ENCODE peak calls at places on chromosomes 16 and 17, in five cellular contexts. N is heart left ventricle, V is GM23338, Y is uterus, E is foreskin keratinocyte. J is an unnamed sample. For H3K4me1, the result is how much of the 10 kb centered on the place peaks cover.

GRCh38 chr17:40364121-40364861 is at the start of gene GJD3:
- DNase-seq in N (peak), V (peak), Y (no peak), E (no peak), J (no peak)

GRCh38 chr17:74569392-74570003 is 2.2 kb upstream of the CD300H start:
- DNase-seq in N (peak), V (peak), Y (no peak), E (peak), J (no peak)

GRCh38 chr16:9134306-9134705 is 42.9 kb downstream of the HAPSTR1 start:
- DNase-seq in N (no peak), V (no peak), Y (no peak), E (no peak), J (peak)

GRCh38 chr17:70604854-70605253 is 435.5 kb downstream of the KCNJ2 start:
- DNase-seq in N (no peak), V (peak), Y (no peak), E (no peak), J (no peak)

GRCh38 chr16:82034981-82035612 is at the start of gene HSD17B2:
- DNase-seq in N (no peak), V (no peak), Y (no peak), E (peak), J (no peak)

GRCh38 chr17:21686165-21687015 is 5.9 kb upstream of the KCNJ18 start:
- DNase-seq in N (no peak), V (no peak), Y (no peak), E (no peak), J (no peak)

GRCh38 chr17:45316271-45317112 is at the start of gene MAP3K14:
- DNase-seq in N (peak), V (peak), Y (peak), E (no peak), J (peak)

GRCh38 chr16:87201052-87201451 is 116.1 kb downstream of the C16orf95 start:
- DNase-seq in N (peak), V (no peak), Y (no peak), E (peak), J (no peak)

GRCh38 chr16:14111713-14112538 is 40.8 kb downstream of the MRTFB start:
- DNase-seq in N (peak), V (no peak), Y (peak), E (peak), J (peak)

GRCh38 chr16:55506708-55507107 is 2.2 kb upstream of the LPCAT2 start:
- DNase-seq in N (no peak), V (no peak), Y (no peak), E (no peak), J (no peak)

GRCh38 chr16:9047689-9048301 is 43.6 kb upstream of the HAPSTR1 start:
- DNase-seq in N (peak), V (peak), Y (peak), E (peak), J (peak)

GRCh38 chr17:34107019-34107418 is 148.1 kb upstream of the CCL2 start:
- DNase-seq in N (no peak), V (no peak), Y (no peak), E (no peak), J (no peak)

GRCh38 chr17:34570491-34570890 is 8.9 kb upstream of the TMEM132E start:
- DNase-seq in N (no peak), V (peak), Y (no peak), E (no peak), J (no peak)

GRCh38 chr17:77679589-77679988 is 278.9 kb upstream of the TNRC6C start:
- DNase-seq in N (no peak), V (no peak), Y (no peak), E (no peak), J (peak)

GRCh38 chr16:53849585-53849984 is 145.6 kb downstream of the FTO start:
- DNase-seq in N (no peak), V (no peak), Y (no peak), E (no peak), J (no peak)

GRCh38 chr16:76226011-76226410 is 51.2 kb upstream of the CNTNAP4 start:
- DNase-seq in N (no peak), V (no peak), Y (no peak), E (no peak), J (no peak)

GRCh38 chr17:79023180-79023705 is 726 bp upstream of the C1QTNF1 start:
- DNase-seq in N (no peak), V (peak), Y (no peak), E (no peak), J (no peak)

GRCh38 chr17:34081269-34081668 is 173.8 kb upstream of the CCL2 start:
- DNase-seq in N (no peak), V (peak), Y (no peak), E (no peak), J (no peak)

GRCh38 chr16:67936124-67936875 is at the start of gene PSMB10:
- DNase-seq in N (peak), V (peak), Y (peak), E (peak), J (peak)

GRCh38 chr17:12591336-12591735 is 74.4 kb upstream of the MYOCD start:
- DNase-seq in N (no peak), V (peak), Y (no peak), E (peak), J (no peak)

GRCh38 chr16:57093845-57094564 is 1.6 kb downstream of the CPNE2 start:
- DNase-seq in N (peak), V (no peak), Y (peak), E (no peak), J (no peak)

GRCh38 chr17:30716461-30717289 is 107.8 kb downstream of the CRLF3 start:
- DNase-seq in N (no peak), V (peak), Y (no peak), E (no peak), J (no peak)

GRCh38 chr17:81900181-81900820 is 1.7 kb upstream of the NPB start:
- DNase-seq in N (no peak), V (no peak), Y (no peak), E (peak), J (no peak)
- H3K4me1 ChIP-seq in N (under half), V (under half), Y (under half), E (under half), J (under half)

GRCh38 chr17:48103379-48103715 is 2.1 kb upstream of the CBX1 start:
- DNase-seq in N (no peak), V (no peak), Y (no peak), E (no peak), J (no peak)
- H3K4me1 ChIP-seq in N (under half), V (under half), Y (under half), E (under half), J (under half)

GRCh38 chr17:63819585-63820537 is 7.4 kb upstream of the PSMC5 start:
- DNase-seq in N (no peak), V (no peak), Y (no peak), E (no peak), J (no peak)
- H3K4me1 ChIP-seq in N (under half), V (under half), Y (under half), E (under half), J (under half)

GRCh38 chr16:85856585-85856984 is 42.4 kb upstream of the IRF8 start:
- DNase-seq in N (no peak), V (no peak), Y (no peak), E (no peak), J (no peak)
- H3K4me1 ChIP-seq in N (under half), V (under half), Y (under half), E (under half), J (under half)